ENCODE peak calls at places on chromosome 6, in ten cellular contexts. P is A549, X is stomach, F is IMR-90, E is body of pancreas, V is esophagus squamous epithelium, Q is ovary, R is breast epithelium, B is suprapubic skin, K is spleen. L is an unnamed sample.

GRCh38 chr6:56716229-56716628 is 73.5 kb upstream of the DST start:
- DNase-seq in P (no peak), X (no peak), F (peak), E (no peak), V (no peak), Q (no peak), R (no peak), B (no peak), K (no peak), L (no peak)

GRCh38 chr6:97282238-97282725 is 734 bp downstream of the MMS22L start:
- DNase-seq in P (peak), X (no peak), F (no peak), E (no peak), V (no peak), Q (no peak), R (no peak), B (no peak), K (no peak), L (no peak)

GRCh38 chr6:160992323-160993314 is 1.1 kb downstream of the MAP3K4 start:
- DNase-seq in P (peak), X (peak), F (peak), E (peak), V (no peak), Q (peak), R (no peak), B (no peak), K (no peak), L (no peak)

GRCh38 chr6:116737004-116737403 is 28.5 kb downstream of the FAM162B start:
- DNase-seq in P (no peak), X (no peak), F (peak), E (no peak), V (no peak), Q (no peak), R (no peak), B (no peak), K (no peak), L (no peak)

GRCh38 chr6:32700391-32701040 is 34.1 kb upstream of the HLA-DQB1 start:
- DNase-seq in P (peak), X (no peak), F (peak), E (peak), V (no peak), Q (peak), R (no peak), B (no peak), K (no peak), L (no peak)

GRCh38 chr6:139442188-139442625 is 67.8 kb upstream of the CITED2 start:
- DNase-seq in P (no peak), X (no peak), F (no peak), E (no peak), V (no peak), Q (no peak), R (no peak), B (no peak), K (no peak), L (no peak)

GRCh38 chr6:20952605-20953004 is 418.3 kb downstream of the CDKAL1 start:
- DNase-seq in P (no peak), X (no peak), F (peak), E (no peak), V (no peak), Q (no peak), R (no peak), B (no peak), K (no peak), L (no peak)

GRCh38 chr6:132683543-132683942 is 24.6 kb upstream of the TAAR1 start:
- DNase-seq in P (no peak), X (no peak), F (peak), E (no peak), V (no peak), Q (no peak), R (no peak), B (no peak), K (no peak), L (no peak)

GRCh38 chr6:53536561-53536960 is 8.3 kb downstream of the GCLC start:
- DNase-seq in P (no peak), X (no peak), F (no peak), E (no peak), V (no peak), Q (no peak), R (no peak), B (no peak), K (no peak), L (no peak)

GRCh38 chr6:153099636-153100035 is 31.4 kb downstream of the RGS17 start:
- DNase-seq in P (no peak), X (no peak), F (no peak), E (no peak), V (no peak), Q (no peak), R (no peak), B (no peak), K (no peak), L (no peak)

GRCh38 chr6:38876470-38876869 is 161.4 kb downstream of the DNAH8 start:
- DNase-seq in P (no peak), X (no peak), F (no peak), E (no peak), V (no peak), Q (no peak), R (no peak), B (no peak), K (no peak), L (no peak)

GRCh38 chr6:119280586-119281163 is 68.9 kb downstream of the MAN1A1 start:
- DNase-seq in P (no peak), X (no peak), F (no peak), E (no peak), V (no peak), Q (no peak), R (no peak), B (no peak), K (no peak), L (no peak)

GRCh38 chr6:27608916-27609883 is 136.3 kb upstream of the ZNF184 start:
- DNase-seq in P (no peak), X (no peak), F (peak), E (peak), V (no peak), Q (no peak), R (no peak), B (no peak), K (no peak), L (no peak)

GRCh38 chr6:143615785-143616184 is 62.0 kb upstream of the PHACTR2 start:
- DNase-seq in P (no peak), X (no peak), F (no peak), E (no peak), V (no peak), Q (no peak), R (no peak), B (no peak), K (no peak), L (no peak)

GRCh38 chr6:119311514-119312142 is 37.9 kb downstream of the MAN1A1 start:
- DNase-seq in P (no peak), X (no peak), F (no peak), E (no peak), V (no peak), Q (no peak), R (no peak), B (no peak), K (no peak), L (no peak)

GRCh38 chr6:82072771-82073170 is 174.8 kb downstream of the IBTK start:
- DNase-seq in P (no peak), X (no peak), F (peak), E (no peak), V (no peak), Q (no peak), R (no peak), B (no peak), K (no peak), L (no peak)

GRCh38 chr6:134714679-134715078 is 235.2 kb downstream of the ALDH8A1 start:
- DNase-seq in P (no peak), X (no peak), F (peak), E (peak), V (no peak), Q (no peak), R (no peak), B (no peak), K (no peak), L (no peak)

GRCh38 chr6:106104476-106104875 is 18.3 kb downstream of the PRDM1 start:
- DNase-seq in P (no peak), X (no peak), F (no peak), E (no peak), V (no peak), Q (no peak), R (no peak), B (no peak), K (no peak), L (no peak)

GRCh38 chr6:166474721-166475565 is 92.2 kb upstream of the MPC1 start:
- DNase-seq in P (no peak), X (no peak), F (no peak), E (no peak), V (no peak), Q (no peak), R (no peak), B (peak), K (peak), L (no peak)

GRCh38 chr6:33279971-33280511 is 3.1 kb downstream of the B3GALT4 start:
- DNase-seq in P (peak), X (no peak), F (peak), E (no peak), V (no peak), Q (no peak), R (no peak), B (no peak), K (no peak), L (no peak)

GRCh38 chr6:5681480-5681879 is 325.2 kb downstream of the NRN1 start:
- DNase-seq in P (no peak), X (no peak), F (no peak), E (no peak), V (no peak), Q (no peak), R (no peak), B (no peak), K (no peak), L (no peak)

GRCh38 chr6:80316655-80317332 is 210.3 kb downstream of the BCKDHB start:
- DNase-seq in P (no peak), X (no peak), F (no peak), E (no peak), V (no peak), Q (no peak), R (no peak), B (no peak), K (no peak), L (no peak)

GRCh38 chr6:21598662-21599061 is 5.1 kb downstream of the SOX4 start:
- DNase-seq in P (no peak), X (no peak), F (no peak), E (no peak), V (no peak), Q (no peak), R (no peak), B (no peak), K (no peak), L (no peak)

GRCh38 chr6:149233056-149233715 is 84.3 kb upstream of the TAB2 start:
- DNase-seq in P (peak), X (no peak), F (peak), E (no peak), V (no peak), Q (no peak), R (no peak), B (no peak), K (no peak), L (no peak)

GRCh38 chr6:33164665-33165373 is 27.4 kb downstream of the COL11A2 start:
- DNase-seq in P (no peak), X (no peak), F (no peak), E (no peak), V (no peak), Q (no peak), R (no peak), B (no peak), K (no peak), L (no peak)

GRCh38 chr6:157235600-157236039 is 87.7 kb downstream of the TMEM242 start:
- DNase-seq in P (peak), X (peak), F (peak), E (peak), V (no peak), Q (peak), R (no peak), B (peak), K (peak), L (peak)

GRCh38 chr6:127053032-127053908 is 65.2 kb upstream of the RSPO3 start:
- DNase-seq in P (no peak), X (no peak), F (peak), E (no peak), V (no peak), Q (no peak), R (no peak), B (no peak), K (no peak), L (no peak)

GRCh38 chr6:88763160-88763559 is 200.3 kb downstream of the RNGTT start:
- DNase-seq in P (no peak), X (no peak), F (peak), E (no peak), V (no peak), Q (no peak), R (no peak), B (no peak), K (no peak), L (no peak)

GRCh38 chr6:11251553-11252358 is 19.3 kb upstream of the NEDD9 start:
- DNase-seq in P (no peak), X (peak), F (peak), E (peak), V (no peak), Q (peak), R (no peak), B (no peak), K (no peak), L (peak)

GRCh38 chr6:145069966-145070365 is 665.4 kb downstream of the EPM2A start:
- DNase-seq in P (no peak), X (no peak), F (peak), E (no peak), V (no peak), Q (no peak), R (no peak), B (no peak), K (no peak), L (no peak)

GRCh38 chr6:16322666-16323312 is 84.4 kb downstream of the GMPR start:
- DNase-seq in P (no peak), X (peak), F (peak), E (peak), V (no peak), Q (no peak), R (no peak), B (no peak), K (peak), L (peak)
- H3K27ac ChIP-seq in P (no peak), X (peak), F (peak), E (peak), V (peak), Q (no peak), R (no peak), B (peak), K (peak), L (peak)

GRCh38 chr6:26032387-26033131 is 54.7 kb upstream of the HFE start:
- DNase-seq in P (no peak), X (no peak), F (peak), E (no peak), V (no peak), Q (peak), R (no peak), B (no peak), K (no peak), L (no peak)

GRCh38 chr6:26031151-26031594 is 56.1 kb upstream of the HFE start:
- DNase-seq in P (no peak), X (no peak), F (no peak), E (no peak), V (no peak), Q (no peak), R (no peak), B (no peak), K (no peak), L (no peak)

GRCh38 chr6:26033132-26033941 is 53.9 kb upstream of the HFE start:
- DNase-seq in P (peak), X (peak), F (peak), E (peak), V (no peak), Q (peak), R (no peak), B (no peak), K (peak), L (peak)

GRCh38 chr6:26030716-26031115 is 56.5 kb upstream of the HFE start:
- DNase-seq in P (no peak), X (no peak), F (no peak), E (no peak), V (no peak), Q (no peak), R (no peak), B (no peak), K (no peak), L (no peak)

GRCh38 chr6:26031595-26032386 is 55.4 kb upstream of the HFE start:
- DNase-seq in P (peak), X (peak), F (peak), E (peak), V (peak), Q (peak), R (no peak), B (peak), K (peak), L (peak)
- TF ChIP-seq CTCF in P (no peak), X (no peak), F (peak), E (no peak), V (no peak), Q (no peak), R (no peak), B (no peak), K (peak), L (peak)

GRCh38 chr6:169341706-169342105 is 88.1 kb upstream of the THBS2 start:
- DNase-seq in P (no peak), X (no peak), F (no peak), E (no peak), V (no peak), Q (no peak), R (no peak), B (no peak), K (no peak), L (no peak)

GRCh38 chr6:169342655-169343054 is 89.0 kb upstream of the THBS2 start:
- DNase-seq in P (no peak), X (no peak), F (no peak), E (no peak), V (no peak), Q (no peak), R (no peak), B (no peak), K (no peak), L (no peak)

GRCh38 chr6:169344651-169345050 is 91.0 kb upstream of the THBS2 start:
- DNase-seq in P (no peak), X (no peak), F (no peak), E (no peak), V (no peak), Q (no peak), R (no peak), B (no peak), K (no peak), L (no peak)

GRCh38 chr6:169345198-169345597 is 91.6 kb upstream of the THBS2 start:
- DNase-seq in P (no peak), X (no peak), F (no peak), E (no peak), V (no peak), Q (no peak), R (no peak), B (no peak), K (no peak), L (no peak)

DNA sequence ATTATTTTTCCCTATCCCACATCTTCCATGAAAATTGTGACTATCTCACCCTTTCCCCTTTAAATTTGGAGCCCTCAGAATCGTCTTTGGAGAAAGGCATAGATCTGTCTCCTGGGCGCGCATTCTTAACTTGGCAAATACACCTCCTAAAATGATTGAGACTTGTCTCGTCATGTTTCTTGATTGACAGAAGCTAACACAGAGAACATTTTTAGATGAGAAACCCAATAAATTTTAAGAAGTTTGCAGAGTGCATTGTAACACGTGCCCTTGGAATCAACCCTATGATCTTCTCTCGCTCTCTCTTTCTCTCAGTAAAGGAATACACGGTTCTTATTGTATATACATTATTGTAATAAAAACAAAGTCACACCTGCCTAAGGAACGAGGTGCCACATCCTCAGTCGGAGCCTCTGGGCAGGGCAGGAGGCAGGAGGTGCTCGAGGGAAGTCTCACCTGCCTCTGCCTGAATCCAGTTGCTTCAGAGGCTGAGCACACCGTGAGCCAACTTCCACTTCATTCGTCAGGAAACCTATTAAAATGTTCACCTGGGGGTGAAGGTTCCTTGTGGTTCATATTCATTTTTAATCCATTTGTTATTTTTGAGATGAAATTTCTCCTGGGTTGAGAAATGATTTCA is 90.4 kb upstream of the THBS2 start:
- DNase-seq in P (no peak), X (no peak), F (no peak), E (no peak), V (no peak), Q (no peak), R (no peak), B (no peak), K (no peak), L (no peak)
- TF ChIP-seq POLR2A in P (no peak), X (no peak), F (no peak), E (no peak), V (no peak), Q (no peak), R (no peak), B (no peak), K (no peak), L (no peak)

GRCh38 chr6:125019873-125020272 is 57.6 kb downstream of the RNF217 start:
- DNase-seq in P (no peak), X (no peak), F (no peak), E (peak), V (no peak), Q (no peak), R (no peak), B (no peak), K (no peak), L (no peak)
- H3K27ac ChIP-seq in P (no peak), X (no peak), F (no peak), E (no peak), V (no peak), Q (no peak), R (no peak), B (peak), K (no peak), L (no peak)

L was measured in sigmoid colon.